ENCODE peak calls at places on chromosomes 6 and 20, in seven cellular contexts. O is GM06990, M is MM.1S, T is fibroblast of pulmonary artery, Z is IMR-90, W is suprapubic skin, U is neural progenitor cell. G is an unnamed sample.

GRCh38 chr20:64063389-64064144 is 569 bp downstream of the TCEA2 start:
- DNase-seq in W (no peak), U (peak), T (no peak), Z (no peak), O (no peak), M (no peak), G (no peak)

GRCh38 chr6:140537211-140537610 is 1162.8 kb upstream of the CITED2 start:
- DNase-seq in Z (peak), U (no peak), T (peak), W (no peak), M (no peak), O (no peak), G (no peak)

GRCh38 chr6:89749918-89750317 is 69.7 kb downstream of the MDN1 start:
- DNase-seq in M (no peak), U (no peak), W (no peak), O (no peak), T (no peak), Z (peak), G (no peak)

GRCh38 chr6:10518461-10519216 is 2.5 kb upstream of the GCNT2 start:
- DNase-seq in Z (peak), M (no peak), T (peak), O (no peak), U (no peak), W (no peak), G (no peak)

GRCh38 chr20:51596656-51597388 is 54.3 kb upstream of the NFATC2 start:
- DNase-seq in M (no peak), W (no peak), O (no peak), U (no peak), Z (no peak), T (no peak), G (no peak)

GRCh38 chr20:57718490-57719009 is 8.7 kb upstream of the PMEPA1 start:
- DNase-seq in M (peak), T (peak), W (peak), U (peak), O (peak), Z (peak), G (peak)

GRCh38 chr20:59806578-59806975 is 126.9 kb downstream of the SYCP2 start:
- DNase-seq in O (no peak), U (no peak), Z (no peak), T (no peak), W (no peak), M (no peak), G (no peak)

GRCh38 chr6:114085206-114085605 is 114.3 kb upstream of the HDAC2 start:
- DNase-seq in U (no peak), T (no peak), O (no peak), W (no peak), M (no peak), Z (peak), G (no peak)

GRCh38 chr20:19026121-19026878 is 186.1 kb upstream of the SLC24A3 start:
- DNase-seq in U (no peak), T (no peak), Z (no peak), O (peak), W (no peak), M (no peak), G (peak)

GRCh38 chr6:149094934-149095341 is 222.6 kb upstream of the TAB2 start:
- DNase-seq in Z (peak), T (peak), M (no peak), U (no peak), O (no peak), W (no peak), G (no peak)

GRCh38 chr20:34573541-34573940 is 15.0 kb downstream of the MAP1LC3A start:
- DNase-seq in M (no peak), U (no peak), O (no peak), W (peak), T (no peak), Z (no peak), G (no peak)

GRCh38 chr6:64683682-64684081 is 1023.3 kb downstream of the EYS start:
- DNase-seq in T (peak), Z (peak), W (no peak), M (no peak), U (peak), O (no peak), G (no peak)

GRCh38 chr20:16821211-16822089 is 73.3 kb downstream of the OTOR start:
- DNase-seq in Z (peak), M (peak), W (no peak), U (peak), O (peak), T (peak), G (peak)

GRCh38 chr6:150006961-150007464 is 18.3 kb downstream of the RAET1L start:
- DNase-seq in M (peak), O (peak), U (peak), Z (peak), T (peak), W (no peak), G (peak)

GRCh38 chr6:168274046-168274952 is 45.3 kb downstream of the DACT2 start:
- DNase-seq in W (no peak), O (no peak), Z (no peak), M (no peak), U (no peak), T (no peak), G (no peak)

GRCh38 chr6:124962617-124963415 is 579 bp downstream of the RNF217 start:
- DNase-seq in T (peak), Z (peak), M (no peak), U (peak), W (no peak), O (peak), G (peak)

GRCh38 chr6:15501806-15502450 is 160.9 kb downstream of the DTNBP1 start:
- DNase-seq in M (no peak), U (no peak), Z (peak), T (peak), W (peak), O (no peak), G (no peak)

GRCh38 chr20:41418031-41418430 is 51.4 kb upstream of the EMILIN3 start:
- DNase-seq in U (no peak), W (no peak), O (no peak), T (no peak), Z (no peak), M (no peak), G (no peak)

GRCh38 chr6:53086302-53086701 is 21.1 kb downstream of the FBXO9 start:
- DNase-seq in M (no peak), W (no peak), O (no peak), Z (no peak), T (no peak), U (no peak), G (no peak)

DNA sequence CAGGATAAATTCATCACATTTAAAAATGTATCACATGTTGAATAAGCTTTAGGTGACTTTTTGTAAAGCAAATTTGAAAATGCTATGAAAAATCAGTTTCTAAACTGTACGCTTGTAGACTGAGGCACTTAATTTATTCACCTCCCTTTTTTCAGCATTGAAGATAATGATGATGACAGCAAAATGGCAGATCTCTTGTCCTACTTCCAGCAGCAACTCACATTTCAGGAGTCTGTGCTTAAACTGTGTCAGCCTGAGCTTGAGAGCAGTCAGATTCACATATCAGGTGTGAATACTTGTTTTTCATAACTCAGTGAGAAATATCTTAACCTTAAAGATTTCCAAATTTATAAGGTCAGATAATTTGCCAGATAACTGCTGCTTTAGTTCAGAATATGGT is 15.6 kb downstream of the FBXO9 start:
- DNase-seq in O (no peak), T (no peak), Z (no peak), U (no peak), W (no peak), M (no peak), G (no peak)
- TF ChIP-seq CTCF in O (no peak), T (no peak), Z (no peak), U (no peak), W (no peak), M (no peak), G (no peak)

GRCh38 chr20:53623454-53624206 is 30.0 kb upstream of the ZNF217 start:
- DNase-seq in Z (peak), T (peak), U (peak), W (peak), M (peak), O (peak), G (no peak)
- TF ChIP-seq CTCF in Z (peak), T (peak), U (peak), W (no peak), M (no peak), O (no peak), G (no peak)

GRCh38 chr6:152821525-152821924 is 70.9 kb downstream of the VIP start:
- DNase-seq in Z (no peak), T (no peak), W (no peak), U (peak), M (no peak), O (no peak), G (no peak)
- TF ChIP-seq CTCF in Z (no peak), T (no peak), W (no peak), U (peak), M (no peak), O (no peak), G (no peak)

DNA sequence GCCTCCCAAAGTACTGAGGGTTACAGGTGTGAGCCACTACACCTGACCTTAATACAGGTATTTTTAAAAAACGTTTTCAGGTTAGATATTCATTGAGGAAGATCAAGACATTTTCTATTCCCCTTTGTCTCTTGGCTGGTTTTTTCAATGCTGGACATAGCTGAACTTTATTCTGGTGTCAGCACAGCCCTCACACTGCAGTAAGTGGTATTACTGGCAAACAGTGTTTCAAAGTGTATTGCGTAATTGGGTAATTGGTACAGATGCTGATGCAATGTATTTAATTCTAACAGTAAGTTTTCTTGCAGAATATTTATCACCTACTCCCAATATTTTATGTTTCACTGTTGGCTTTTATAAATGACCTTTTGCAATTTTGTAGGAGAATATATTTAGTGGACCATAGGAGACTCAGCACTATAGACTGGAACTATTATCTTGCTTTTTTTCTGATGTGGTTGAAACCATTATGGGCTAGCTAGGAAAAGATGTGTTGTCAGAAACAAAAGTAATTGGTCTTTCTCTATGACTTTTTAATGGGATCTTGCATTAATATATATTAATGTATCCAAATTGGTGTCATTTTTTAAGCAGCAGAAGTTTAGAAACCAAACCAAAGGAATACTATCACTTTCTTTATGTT is 287.6 kb upstream of the SOX4 start:
- DNase-seq in Z (peak), W (no peak), T (peak), U (no peak), M (no peak), O (no peak), G (no peak)
- TF ChIP-seq CTCF in Z (no peak), W (no peak), T (peak), U (no peak), M (no peak), O (no peak), G (no peak)

GRCh38 chr20:48791014-48791413 is 36.8 kb downstream of the PREX1 start:
- DNase-seq in Z (no peak), U (no peak), M (no peak), W (no peak), O (no peak), T (no peak), G (no peak)
- TF ChIP-seq CTCF in Z (no peak), U (no peak), M (no peak), W (no peak), O (peak), T (no peak), G (no peak)

GRCh38 chr6:26401389-26401986 is 587 bp upstream of the BTN3A1 start:
- DNase-seq in O (no peak), Z (no peak), T (no peak), M (peak), W (no peak), U (no peak), G (no peak)
- TF ChIP-seq CTCF in O (no peak), Z (no peak), T (no peak), M (no peak), W (no peak), U (no peak), G (no peak)

GRCh38 chr20:31440012-31440659 is at the start of gene DEFB123:
- DNase-seq in O (no peak), M (no peak), T (no peak), U (no peak), W (no peak), Z (no peak), G (no peak)
- TF ChIP-seq CTCF in O (peak), M (peak), T (peak), U (peak), W (no peak), Z (no peak), G (no peak)

GRCh38 chr6:2841264-2842138 is at the start of gene SERPINB1:
- DNase-seq in U (peak), O (peak), W (peak), T (peak), Z (peak), M (peak), G (peak)
- TF ChIP-seq CTCF in U (peak), O (peak), W (no peak), T (no peak), Z (no peak), M (no peak), G (no peak)